ENCODE peak calls at places on chromosomes 7 and 10, in seven cellular contexts. K is NCI-H524 treated with DMSO at 0.1 percent for 48 hours, Z is Caco-2, M is fibroblast of the aortic adventitia, P is B cell, J is fibroblast of lung, R is HS-5. D is an unnamed sample.

GRCh38 chr10:58280485-58280884 is 11.5 kb downstream of the CISD1 start:
- DNase-seq in K (no peak), Z (no peak), M (no peak), P (no peak), J (no peak), R (no peak), D (no peak)

GRCh38 chr7:112470194-112470593 is 10.6 kb upstream of the LSMEM1 start:
- DNase-seq in K (no peak), Z (no peak), M (no peak), P (no peak), J (no peak), R (no peak), D (no peak)

GRCh38 chr10:107914450-107915276 is 750.2 kb upstream of the SORCS1 start:
- DNase-seq in K (no peak), Z (peak; percentile 8), M (no peak), P (peak; percentile 23), J (peak; percentile 15), R (no peak), D (no peak)

GRCh38 chr7:2609001-2609411 is 22.8 kb upstream of the TTYH3 start:
- DNase-seq in K (no peak), Z (peak; percentile 36), M (peak; percentile 47), P (peak; percentile 88), J (peak; percentile 58), R (no peak), D (peak; percentile 98)

GRCh38 chr7:64558781-64559180 is 4.1 kb downstream of the ZNF680 start:
- DNase-seq in K (no peak), Z (no peak), M (no peak), P (no peak), J (no peak), R (no peak), D (no peak)

GRCh38 chr10:73771722-73772279 is 10.0 kb upstream of the CHCHD1 start:
- DNase-seq in K (no peak), Z (no peak), M (peak; percentile 81), P (peak; percentile 87), J (peak; percentile 80), R (no peak), D (peak; percentile 63)

GRCh38 chr10:69696073-69696731 is 66.2 kb downstream of the FAM241B start:
- DNase-seq in K (no peak), Z (peak; percentile 80), M (peak; percentile 83), P (no peak), J (peak; percentile 83), R (peak; percentile 88), D (peak; percentile 39)

GRCh38 chr7:113710310-113711106 is 208.3 kb downstream of the PPP1R3A start:
- DNase-seq in K (peak; percentile 34), Z (peak; percentile 76), M (peak; percentile 88), P (peak; percentile 29), J (peak; percentile 89), R (peak; percentile 53), D (peak; percentile 28)

GRCh38 chr7:55060690-55061414 is 42.0 kb downstream of the EGFR start:
- DNase-seq in K (no peak), Z (no peak), M (peak; percentile 95), P (no peak), J (peak; percentile 58), R (no peak), D (no peak)

GRCh38 chr10:66234872-66235271 is 691.0 kb upstream of the LRRTM3 start:
- DNase-seq in K (no peak), Z (no peak), M (no peak), P (no peak), J (no peak), R (no peak), D (no peak)

D was measured in HuH-7.